ENCODE peak calls at places on chromosomes 13 and 19, in ten cellular contexts. E, V, T, M, R, Y, J, H, X and B are unnamed samples.

GRCh38 chr13:74128171-74128767 is 5.9 kb downstream of the KLF12 start:
- DNase-seq in E (no peak), V (peak), T (peak), M (no peak), R (no peak), Y (no peak), J (no peak), H (no peak), X (no peak), B (no peak)

GRCh38 chr19:31254611-31255010 is 94.6 kb downstream of the TSHZ3 start:
- DNase-seq in E (no peak), V (no peak), T (no peak), M (no peak), R (no peak), Y (no peak), J (no peak), H (no peak), X (no peak), B (no peak)

GRCh38 chr13:90254437-90254836 is 1093.0 kb upstream of the MIR17HG start:
- DNase-seq in E (no peak), V (no peak), T (no peak), M (no peak), R (no peak), Y (no peak), J (no peak), H (no peak), X (no peak), B (no peak)

GRCh38 chr19:44598355-44598754 is 15.0 kb upstream of the IGSF23 start:
- DNase-seq in E (no peak), V (no peak), T (no peak), M (no peak), R (no peak), Y (no peak), J (no peak), H (no peak), X (no peak), B (no peak)

GRCh38 chr19:45075215-45076028 is 856 bp downstream of the ZNF296 start:
- DNase-seq in E (peak), V (peak), T (peak), M (peak), R (peak), Y (no peak), J (no peak), H (peak), X (peak), B (peak)

GRCh38 chr19:16262618-16263017 is 62.0 kb upstream of the KLF2 start:
- DNase-seq in E (no peak), V (peak), T (peak), M (no peak), R (peak), Y (no peak), J (no peak), H (no peak), X (peak), B (no peak)

GRCh38 chr19:5623397-5624153 is 692 bp downstream of the SAFB start:
- DNase-seq in E (peak), V (no peak), T (no peak), M (no peak), R (no peak), Y (peak), J (no peak), H (no peak), X (peak), B (no peak)

GRCh38 chr19:56837004-56837403 is 3.5 kb downstream of the PEG3 start:
- DNase-seq in E (no peak), V (peak), T (peak), M (no peak), R (no peak), Y (no peak), J (no peak), H (peak), X (no peak), B (no peak)

GRCh38 chr19:44684892-44685847 is 13.8 kb upstream of the CEACAM16 start:
- DNase-seq in E (peak), V (peak), T (peak), M (no peak), R (peak), Y (no peak), J (no peak), H (no peak), X (peak), B (no peak)

GRCh38 chr13:38417727-38418126 is 68.1 kb downstream of the UFM1 start:
- DNase-seq in E (peak), V (peak), T (no peak), M (no peak), R (no peak), Y (no peak), J (no peak), H (no peak), X (no peak), B (no peak)

GRCh38 chr19:39103151-39103550 is 19.0 kb downstream of the ACP7 start:
- DNase-seq in E (no peak), V (no peak), T (no peak), M (no peak), R (no peak), Y (no peak), J (no peak), H (no peak), X (no peak), B (no peak)

GRCh38 chr19:37905936-37906867 is at the start of gene WDR87:
- DNase-seq in E (peak), V (peak), T (peak), M (peak), R (peak), Y (peak), J (peak), H (peak), X (peak), B (peak)

GRCh38 chr13:110109910-110110309 is 197.0 kb downstream of the COL4A1 start:
- DNase-seq in E (peak), V (peak), T (peak), M (no peak), R (peak), Y (no peak), J (no peak), H (peak), X (peak), B (no peak)

GRCh38 chr13:46324976-46325375 is 62.1 kb downstream of the RUBCNL start:
- DNase-seq in E (no peak), V (no peak), T (peak), M (no peak), R (no peak), Y (no peak), J (no peak), H (no peak), X (no peak), B (no peak)

GRCh38 chr19:12546903-12547302 is 4.4 kb downstream of the ZNF564 start:
- DNase-seq in E (no peak), V (no peak), T (no peak), M (no peak), R (no peak), Y (no peak), J (no peak), H (no peak), X (no peak), B (no peak)

GRCh38 chr13:95858286-95859075 is 181.5 kb downstream of the DNAJC3 start:
- DNase-seq in E (no peak), V (peak), T (peak), M (no peak), R (no peak), Y (no peak), J (no peak), H (no peak), X (no peak), B (no peak)

GRCh38 chr13:88764103-88764502 is 1092.9 kb downstream of the SLITRK5 start:
- DNase-seq in E (peak), V (peak), T (no peak), M (no peak), R (no peak), Y (no peak), J (no peak), H (no peak), X (no peak), B (no peak)

GRCh38 chr13:49635599-49636433 is 7.5 kb downstream of the ARL11 start:
- DNase-seq in E (no peak), V (peak), T (peak), M (peak), R (peak), Y (no peak), J (no peak), H (no peak), X (no peak), B (no peak)

GRCh38 chr19:48342841-48343540 is 17.6 kb downstream of the EMP3 start:
- DNase-seq in E (no peak), V (no peak), T (no peak), M (no peak), R (no peak), Y (no peak), J (no peak), H (no peak), X (no peak), B (no peak)

GRCh38 chr13:47480121-47480520 is 521.0 kb downstream of the SUCLA2 start:
- DNase-seq in E (no peak), V (no peak), T (peak), M (no peak), R (no peak), Y (no peak), J (no peak), H (no peak), X (no peak), B (no peak)